ENCODE peak calls at places on chromosomes 5 and 9, in eight cellular contexts. Z is effector memory CD4-positive, alpha-beta T cell; N is Peyer's patch; X is CD8-positive, alpha-beta T cell; P is tibial artery; C is mammary epithelial cell; T is mesenchymal stem cell; B is PC-3. W is an unnamed sample.

GRCh38 chr9:15262581-15262980 is 44.4 kb downstream of the TTC39B start:
- DNase-seq in Z (no peak), N (no peak), X (no peak), P (no peak), C (no peak), T (no peak), B (no peak), W (no peak)

GRCh38 chr9:87580941-87581438 is 83.3 kb downstream of the DAPK1 start:
- DNase-seq in Z (no peak), N (no peak), X (no peak), P (no peak), C (no peak), T (no peak), B (no peak), W (no peak)

GRCh38 chr5:78624011-78624541 is 24.5 kb downstream of the LHFPL2 start:
- DNase-seq in Z (no peak), N (no peak), X (no peak), P (no peak), C (no peak), T (no peak), B (no peak), W (no peak)

GRCh38 chr9:131276107-131276888 is at the start of gene FAM78A:
- DNase-seq in Z (no peak), N (peak; percentile 75), X (peak; percentile 58), P (peak; percentile 71), C (no peak), T (peak; percentile 19), B (no peak), W (no peak)

GRCh38 chr9:33453999-33454660 is 6.7 kb upstream of the AQP3 start:
- DNase-seq in Z (no peak), N (no peak), X (no peak), P (no peak), C (no peak), T (no peak), B (no peak), W (no peak)

GRCh38 chr5:127695336-127695735 is 7.9 kb upstream of the CCDC192 start:
- DNase-seq in Z (no peak), N (no peak), X (no peak), P (no peak), C (no peak), T (no peak), B (no peak), W (no peak)

GRCh38 chr5:56819027-56819881 is 3.9 kb downstream of the MAP3K1 start:
- DNase-seq in Z (no peak), N (no peak), X (no peak), P (no peak), C (peak; percentile 52), T (peak; percentile 35), B (peak; percentile 51), W (peak; percentile 86)

GRCh38 chr5:100517301-100517974 is 17.7 kb upstream of the FAM174A start:
- DNase-seq in Z (no peak), N (no peak), X (no peak), P (no peak), C (peak; percentile 49), T (no peak), B (peak; percentile 45), W (peak; percentile 59)

GRCh38 chr5:155027993-155028629 is 14.6 kb downstream of the KIF4B start:
- DNase-seq in Z (no peak), N (no peak), X (no peak), P (no peak), C (peak; percentile 20), T (no peak), B (peak; percentile 15), W (no peak)

GRCh38 chr9:121674952-121675351 is 23.5 kb downstream of the DAB2IP start:
- DNase-seq in Z (no peak), N (no peak), X (no peak), P (no peak), C (peak; percentile 51), T (peak; percentile 48), B (peak; percentile 45), W (no peak)

GRCh38 chr9:89465726-89466308 is 32.1 kb downstream of the SEMA4D start:
- DNase-seq in Z (no peak), N (no peak), X (no peak), P (no peak), C (no peak), T (no peak), B (no peak), W (no peak)
- H3K4me1 ChIP-seq in Z (peaks cover 86% of the 10 kb centered on the region), N (no peaks in the 10 kb centered on the region), X (peaks cover 97% of the 10 kb centered on the region), P (no peaks in the 10 kb centered on the region), C (no peaks in the 10 kb centered on the region), T (peaks cover 34% of the 10 kb centered on the region), B (no peaks in the 10 kb centered on the region), W (peaks cover 6% of the 10 kb centered on the region)

DNA sequence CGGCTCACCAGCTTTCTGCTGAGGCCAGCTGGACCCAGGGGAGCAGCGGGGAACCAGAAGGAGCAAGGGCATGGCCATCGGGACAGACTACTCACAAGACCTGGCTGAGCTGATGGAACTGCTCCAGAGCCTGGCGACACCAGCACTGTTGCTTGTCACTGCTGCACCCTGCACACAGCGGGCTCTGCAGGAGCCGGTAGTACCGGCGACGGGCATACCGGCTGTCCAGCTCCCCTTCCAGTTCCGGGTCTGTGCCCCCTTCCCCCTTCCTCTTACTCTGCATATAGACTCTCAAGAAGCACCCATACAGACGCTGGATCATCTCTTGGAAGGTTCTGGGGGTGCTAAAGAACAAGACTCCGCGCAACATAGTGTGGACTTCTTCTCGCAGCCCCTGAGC is 974 bp downstream of the ANAPC2 start:
- DNase-seq in Z (no peak), N (no peak), X (no peak), P (no peak), C (no peak), T (no peak), B (no peak), W (no peak)
- H3K4me1 ChIP-seq in Z (peaks cover 37% of the 10 kb centered on the region), N (peaks cover 12% of the 10 kb centered on the region), X (peaks cover 34% of the 10 kb centered on the region), P (peaks cover 51% of the 10 kb centered on the region), C (peaks cover 28% of the 10 kb centered on the region), T (peaks cover 40% of the 10 kb centered on the region), B (peaks cover 25% of the 10 kb centered on the region), W (peaks cover 33% of the 10 kb centered on the region)

DNA sequence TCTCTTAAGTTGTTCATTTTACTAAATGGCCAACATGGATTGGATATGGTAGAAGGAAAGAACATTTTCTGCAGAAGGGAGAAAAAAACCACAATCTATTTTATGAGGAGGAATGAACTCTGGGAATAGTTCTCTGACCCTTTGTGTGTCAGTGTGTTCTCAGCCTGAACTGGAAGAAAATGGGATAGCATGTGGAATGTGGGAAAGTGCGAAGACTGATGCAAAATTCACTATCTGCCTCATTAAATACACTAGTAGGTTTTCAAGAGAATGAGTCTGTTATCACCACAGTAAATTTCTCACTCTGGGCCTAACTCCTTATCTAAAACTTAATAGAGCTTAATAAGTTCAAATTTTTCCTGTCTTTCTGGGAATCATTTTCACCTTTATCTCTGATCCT is 22.7 kb downstream of the ITGA1 start:
- DNase-seq in Z (no peak), N (no peak), X (no peak), P (no peak), C (no peak), T (no peak), B (no peak), W (no peak)
- H3K4me1 ChIP-seq in Z (no peaks in the 10 kb centered on the region), N (no peaks in the 10 kb centered on the region), X (no peaks in the 10 kb centered on the region), P (peaks cover 51% of the 10 kb centered on the region), C (peaks cover 24% of the 10 kb centered on the region), T (peaks cover 5% of the 10 kb centered on the region), B (peaks cover 28% of the 10 kb centered on the region), W (peaks cover 50% of the 10 kb centered on the region)

GRCh38 chr5:138874771-138875628 is at the start of gene LRRTM2:
- DNase-seq in Z (no peak), N (no peak), X (no peak), P (no peak), C (peak; percentile 82), T (peak; percentile 92), B (no peak), W (no peak)

GRCh38 chr5:138874241-138874640 is 894 bp downstream of the LRRTM2 start:
- DNase-seq in Z (no peak), N (no peak), X (no peak), P (no peak), C (peak; percentile 33), T (no peak), B (no peak), W (no peak)

GRCh38 chr5:138873886-138874200 is 1.3 kb downstream of the LRRTM2 start:
- DNase-seq in Z (no peak), N (no peak), X (no peak), P (no peak), C (no peak), T (no peak), B (no peak), W (peak; percentile 34)

GRCh38 chr5:138878437-138879235 is 3.5 kb upstream of the LRRTM2 start:
- DNase-seq in Z (no peak), N (no peak), X (no peak), P (no peak), C (no peak), T (no peak), B (no peak), W (no peak)

DNA sequence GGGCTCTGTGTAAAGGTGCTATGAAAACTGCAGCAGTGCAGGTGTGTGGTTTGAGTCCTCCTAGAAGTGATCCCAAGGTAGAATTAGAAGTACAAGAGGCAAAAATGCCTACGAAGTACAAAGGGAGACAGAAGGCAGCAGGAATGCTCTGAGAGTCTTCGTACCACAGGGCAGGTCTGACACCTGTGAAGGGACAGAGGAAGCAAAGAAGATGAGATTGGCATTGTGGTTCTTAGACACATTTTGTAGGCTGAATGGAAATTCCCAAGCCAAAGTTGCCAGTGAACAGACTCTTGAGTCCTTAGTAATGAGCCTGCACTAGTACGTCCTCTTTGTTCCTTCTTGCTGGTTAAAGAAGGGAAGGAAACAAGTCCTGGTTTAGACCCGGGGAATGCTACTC is 1.7 kb upstream of the LRRTM2 start:
- DNase-seq in Z (no peak), N (no peak), X (no peak), P (no peak), C (no peak), T (no peak), B (no peak), W (no peak)
- H3K4me1 ChIP-seq in Z (no peaks in the 10 kb centered on the region), N (no peaks in the 10 kb centered on the region), X (peaks cover 5% of the 10 kb centered on the region), P (peaks cover 39% of the 10 kb centered on the region), C (peaks cover 38% of the 10 kb centered on the region), T (peaks cover 8% of the 10 kb centered on the region), B (no peaks in the 10 kb centered on the region), W (no peaks in the 10 kb centered on the region)

DNA sequence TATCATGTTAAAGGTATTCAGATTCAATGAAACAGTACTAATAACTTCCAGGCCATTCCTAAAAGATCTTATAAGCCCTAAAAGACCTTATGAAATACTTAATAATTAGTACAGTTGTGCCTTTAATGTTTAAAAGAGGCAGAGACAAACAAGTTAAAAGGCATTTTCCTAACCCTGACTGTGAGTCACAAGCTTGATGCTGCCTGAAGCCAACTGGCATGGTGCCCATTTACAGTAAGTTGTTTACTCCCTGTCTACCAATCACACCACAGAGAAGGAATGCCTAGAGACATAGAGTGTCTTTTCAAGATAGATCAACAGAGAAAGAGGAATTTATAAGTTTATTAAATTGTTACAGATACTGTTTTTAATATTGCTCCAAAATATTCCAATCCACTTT is 47.8 kb downstream of the NR3C1 start:
- DNase-seq in Z (peak; percentile 35), N (peak; percentile 26), X (peak; percentile 63), P (no peak), C (peak; percentile 88), T (peak; percentile 93), B (peak; percentile 87), W (peak; percentile 86)
- H3K4me1 ChIP-seq in Z (peaks cover 36% of the 10 kb centered on the region), N (no peaks in the 10 kb centered on the region), X (peaks cover 57% of the 10 kb centered on the region), P (peaks cover 57% of the 10 kb centered on the region), C (peaks cover 22% of the 10 kb centered on the region), T (peaks cover under 1% of the 10 kb centered on the region), B (peaks cover 12% of the 10 kb centered on the region), W (peaks cover 24% of the 10 kb centered on the region)

W was measured in PC-9.